ENCODE peak calls at places on chromosomes 7 and 10, in eight cellular contexts. Z is bronchial epithelial cell, V is testis, W is fibroblast of lung, U is osteoblast, L is aorta, I is heart left ventricle, T is esophagus squamous epithelium. M is an unnamed sample.

GRCh38 chr10:14409856-14410458 is 79.2 kb upstream of the FRMD4A start:
- DNase-seq in Z (no peak), V (no peak), W (no peak), U (no peak), L (no peak), I (no peak), T (no peak), M (no peak)

GRCh38 chr10:127978481-127978880 is 71.6 kb downstream of the PTPRE start:
- DNase-seq in Z (no peak), V (no peak), W (no peak), U (no peak), L (no peak), I (no peak), T (no peak), M (no peak)

GRCh38 chr10:21069278-21069677 is 172.2 kb upstream of the NEBL start:
- DNase-seq in Z (no peak), V (no peak), W (no peak), U (no peak), L (no peak), I (no peak), T (no peak), M (no peak)

GRCh38 chr10:102595293-102595692 is 49.0 kb upstream of the TRIM8 start:
- DNase-seq in Z (no peak), V (no peak), W (no peak), U (no peak), L (no peak), I (no peak), T (no peak), M (no peak)

GRCh38 chr10:85194685-85195084 is 866.3 kb downstream of the CCSER2 start:
- DNase-seq in Z (no peak), V (no peak), W (no peak), U (no peak), L (no peak), I (no peak), T (no peak), M (no peak)

GRCh38 chr10:104045151-104046089 is 40.3 kb downstream of the COL17A1 start:
- DNase-seq in Z (no peak), V (peak; percentile 66), W (peak; percentile 77), U (peak; percentile 93), L (peak; percentile 61), I (no peak), T (no peak), M (peak; percentile 76)

GRCh38 chr7:7653568-7654187 is 13.1 kb downstream of the UMAD1 start:
- DNase-seq in Z (peak; percentile 7), V (no peak), W (peak; percentile 10), U (peak; percentile 34), L (no peak), I (no peak), T (no peak), M (peak; percentile 29)

GRCh38 chr10:131053192-131053591 is 258.3 kb downstream of the TCERG1L start:
- DNase-seq in Z (no peak), V (no peak), W (no peak), U (no peak), L (no peak), I (no peak), T (no peak), M (no peak)

GRCh38 chr7:36732806-36733205 is 8.5 kb upstream of the AOAH start:
- DNase-seq in Z (no peak), V (no peak), W (no peak), U (no peak), L (no peak), I (no peak), T (no peak), M (no peak)

GRCh38 chr10:60170250-60170649 is 219.4 kb downstream of the ANK3 start:
- DNase-seq in Z (peak; percentile 77), V (no peak), W (peak; percentile 75), U (no peak), L (no peak), I (no peak), T (no peak), M (no peak)

GRCh38 chr10:103546401-103546800 is 52.9 kb downstream of the NEURL1 start:
- DNase-seq in Z (no peak), V (no peak), W (no peak), U (no peak), L (no peak), I (no peak), T (no peak), M (peak; percentile 69)

GRCh38 chr10:29332061-29332760 is 43.3 kb downstream of the LYZL1 start:
- DNase-seq in Z (no peak), V (no peak), W (no peak), U (no peak), L (no peak), I (no peak), T (no peak), M (no peak)

GRCh38 chr7:41835977-41836530 is 133.2 kb upstream of the INHBA start:
- DNase-seq in Z (no peak), V (no peak), W (no peak), U (no peak), L (no peak), I (no peak), T (no peak), M (no peak)

GRCh38 chr10:14698487-14699170 is 76.1 kb downstream of the FAM107B start:
- DNase-seq in Z (peak; percentile 54), V (no peak), W (peak; percentile 79), U (peak; percentile 57), L (no peak), I (no peak), T (no peak), M (no peak)

DNA sequence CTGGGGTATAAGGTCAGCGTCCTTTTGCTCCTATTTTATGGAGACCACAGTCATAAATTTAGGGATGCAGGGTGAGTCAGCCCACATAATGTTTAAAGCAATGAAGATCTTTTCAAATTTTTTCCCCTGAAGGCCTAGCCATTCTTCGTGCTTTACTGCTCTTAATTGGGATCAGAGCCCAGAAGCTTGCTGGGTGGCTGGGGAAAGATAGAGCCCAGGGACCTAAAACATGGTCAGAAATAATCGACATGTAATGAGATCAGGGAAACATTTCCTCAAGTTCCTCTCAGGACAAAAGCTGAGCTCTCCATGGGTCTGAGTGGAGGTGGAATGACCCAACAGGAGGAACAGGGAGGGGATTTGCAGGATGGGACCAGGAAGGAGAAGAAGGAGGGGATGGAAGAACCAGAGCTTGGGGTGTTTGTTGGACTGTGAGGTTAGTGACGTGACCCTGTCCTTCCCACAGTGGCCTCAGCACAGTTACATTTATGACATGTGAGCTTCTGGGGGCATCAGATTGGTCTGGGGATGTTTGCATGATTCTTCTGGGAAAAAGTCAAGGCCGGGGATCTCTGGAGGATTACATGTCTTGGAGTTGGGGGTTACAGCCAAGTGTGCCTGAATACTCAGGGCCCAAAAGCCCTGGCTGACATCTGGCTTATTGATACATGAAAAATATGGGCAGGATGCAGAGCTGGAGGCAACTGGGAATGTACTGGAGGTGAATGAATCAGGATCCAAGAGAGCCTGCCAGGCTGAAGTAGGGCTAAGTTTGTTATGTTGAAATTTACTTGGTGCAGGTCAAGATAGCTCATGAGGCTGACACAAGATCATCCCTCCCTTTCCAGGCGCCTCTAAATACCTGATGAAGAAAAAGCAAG is 477.9 kb downstream of the RPS24 start:
- DNase-seq in Z (no peak), V (no peak), W (no peak), U (no peak), L (no peak), I (no peak), T (no peak), M (no peak)
- H3K36me3 ChIP-seq in Z (no peaks in the 10 kb centered on the region), V (no peaks in the 10 kb centered on the region), W (no peaks in the 10 kb centered on the region), U (no peaks in the 10 kb centered on the region), L (no peaks in the 10 kb centered on the region), I (no peaks in the 10 kb centered on the region), T (no peaks in the 10 kb centered on the region), M (no peaks in the 10 kb centered on the region)

DNA sequence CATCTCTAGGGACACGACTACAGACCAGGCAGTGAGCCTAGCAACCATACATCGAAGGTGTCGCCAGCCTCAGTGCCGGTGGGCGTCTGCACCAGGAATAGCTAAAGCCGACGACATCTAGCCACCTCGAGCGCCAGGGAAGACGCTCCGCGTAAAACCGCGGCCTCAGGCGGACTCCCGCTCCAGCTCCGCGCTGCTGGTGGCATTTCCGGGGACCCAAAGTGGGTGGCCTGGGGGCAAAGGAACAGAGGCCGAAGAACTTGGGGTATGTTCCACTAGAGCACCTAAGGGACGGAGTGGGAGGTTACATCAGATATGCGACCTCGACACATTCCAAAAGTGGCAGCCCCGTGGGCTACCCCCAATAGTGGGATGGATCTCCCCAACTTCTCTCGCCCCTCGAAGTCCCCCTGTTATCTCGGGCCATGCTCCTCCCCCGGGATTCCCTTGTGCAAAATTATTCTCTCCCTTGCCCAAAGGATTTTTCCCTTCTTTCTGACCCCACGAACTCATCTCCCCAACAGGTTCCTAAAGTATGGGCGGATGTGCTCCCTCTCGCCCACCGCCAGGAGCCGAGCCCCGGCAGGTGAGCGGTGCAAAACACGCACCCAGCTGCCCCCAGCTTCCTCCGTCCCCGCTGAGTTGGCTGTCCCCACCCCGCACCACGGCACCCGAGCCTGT is 1.2 kb downstream of the KCNMA1 start:
- DNase-seq in Z (no peak), V (no peak), W (no peak), U (peak; percentile 91), L (peak; percentile 58), I (no peak), T (no peak), M (no peak)
- H3K4me3 ChIP-seq in Z (peak overlapping the region; percentile 71), V (peak overlapping the region; percentile 36), W (peak overlapping the region; percentile 89), U (peak overlapping the region; percentile 86), L (peak overlapping the region; percentile 77), I (peak overlapping the region; percentile 62), T (peak overlapping the region; percentile 71), M (no peak overlapping the region)

GRCh38 chr10:116292493-116292892 is 19.5 kb upstream of the GFRA1 start:
- DNase-seq in Z (no peak), V (no peak), W (no peak), U (no peak), L (no peak), I (no peak), T (no peak), M (no peak)
- H3K27me3 ChIP-seq in Z (no peaks in the 10 kb centered on the region), V (no peaks in the 10 kb centered on the region), W (no peaks in the 10 kb centered on the region), U (no peaks in the 10 kb centered on the region), L (no peaks in the 10 kb centered on the region), I (no peaks in the 10 kb centered on the region), T (no peaks in the 10 kb centered on the region), M (no peaks in the 10 kb centered on the region)

GRCh38 chr7:141588912-141589311 is 37.7 kb downstream of the AGK start:
- DNase-seq in Z (no peak), V (no peak), W (no peak), U (no peak), L (no peak), I (no peak), T (no peak), M (no peak)

GRCh38 chr7:141597966-141598365 is 46.8 kb downstream of the AGK start:
- DNase-seq in Z (no peak), V (no peak), W (no peak), U (no peak), L (no peak), I (no peak), T (no peak), M (no peak)

GRCh38 chr7:141590666-141591065 is 39.5 kb downstream of the AGK start:
- DNase-seq in Z (peak; percentile 69), V (no peak), W (no peak), U (no peak), L (no peak), I (no peak), T (no peak), M (no peak)

GRCh38 chr7:141590071-141590470 is 38.9 kb downstream of the AGK start:
- DNase-seq in Z (no peak), V (no peak), W (no peak), U (no peak), L (no peak), I (no peak), T (no peak), M (no peak)

DNA sequence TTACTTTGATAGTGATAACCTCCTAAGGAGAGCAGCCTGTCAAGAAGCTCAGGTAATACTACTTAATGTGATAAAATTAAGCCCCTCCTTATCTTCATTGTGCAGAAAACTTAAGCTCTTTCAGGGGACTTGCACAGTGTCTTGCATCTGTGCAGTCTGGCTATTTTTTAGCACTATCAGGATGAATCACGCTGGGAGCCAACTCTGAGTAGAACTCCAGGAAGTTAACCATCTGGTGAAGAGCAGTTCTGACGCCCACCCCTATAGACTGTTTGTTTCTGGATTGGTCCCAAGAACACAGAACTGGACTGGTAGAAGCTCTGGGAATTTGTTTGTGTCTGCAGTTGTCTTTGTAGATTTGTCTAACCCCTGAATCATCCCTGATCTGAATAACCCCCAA is 41.9 kb downstream of the AGK start:
- DNase-seq in Z (peak; percentile 7), V (no peak), W (peak; percentile 75), U (peak; percentile 64), L (no peak), I (no peak), T (no peak), M (peak; percentile 56)
- H3K36me3 ChIP-seq in Z (no peaks in the 10 kb centered on the region), V (no peaks in the 10 kb centered on the region), W (peaks cover 3% of the 10 kb centered on the region), U (peaks cover 4% of the 10 kb centered on the region), L (peaks cover 2% of the 10 kb centered on the region), I (peaks cover 47% of the 10 kb centered on the region), T (peaks cover 3% of the 10 kb centered on the region), M (no peaks in the 10 kb centered on the region)